ENCODE peak calls at places on chromosome 9, in ten cellular contexts. B is upper lobe of right lung; S is HepG2; J is pancreas; N is right cardiac atrium; O is CD8-positive, alpha-beta T cell; D is A549; E is GM23338; L is CD4-positive, CD25-positive, alpha-beta regulatory T cell; Q is gastrocnemius medialis. U is an unnamed sample.

GRCh38 chr9:119509291-119509905 is 140.2 kb upstream of the BRINP1 start:
- ATAC-seq in B (no peak), S (no peak), J (no peak), N (no peak), O (no peak), D (no peak), E (no peak), L (no peak), Q (no peak), U (no peak)

GRCh38 chr9:98178874-98179850 is 13.3 kb downstream of the CORO2A start:
- ATAC-seq in B (peak; percentile 37), S (no peak), J (no peak), N (no peak), O (no peak), D (no peak), E (no peak), L (no peak), Q (no peak), U (no peak)

GRCh38 chr9:72211047-72211446 is 61.8 kb downstream of the GDA start:
- ATAC-seq in B (no peak), S (no peak), J (no peak), N (no peak), O (no peak), D (no peak), E (no peak), L (no peak), Q (no peak), U (no peak)

GRCh38 chr9:137680445-137681358 is 61.9 kb downstream of the EHMT1 start:
- ATAC-seq in B (peak; percentile 42), S (no peak), J (peak; percentile 65), N (peak; percentile 64), O (no peak), D (no peak), E (peak; percentile 3), L (no peak), Q (no peak), U (no peak)

GRCh38 chr9:70479880-70480291 is 65.4 kb upstream of the KLF9 start:
- ATAC-seq in B (peak; percentile 13), S (peak; percentile 50), J (peak; percentile 21), N (peak; percentile 38), O (no peak), D (no peak), E (peak; percentile 86), L (no peak), Q (peak; percentile 21), U (no peak)

GRCh38 chr9:4837768-4838546 is 45.2 kb downstream of the RCL1 start:
- ATAC-seq in B (peak; percentile 22), S (peak; percentile 54), J (no peak), N (peak; percentile 68), O (no peak), D (no peak), E (no peak), L (no peak), Q (peak; percentile 12), U (peak; percentile 27)

GRCh38 chr9:97847474-97848236 is 5.4 kb upstream of the FOXE1 start:
- ATAC-seq in B (no peak), S (peak; percentile 27), J (peak; percentile 28), N (no peak), O (no peak), D (peak; percentile 13), E (peak; percentile 53), L (no peak), Q (no peak), U (no peak)

GRCh38 chr9:23556459-23556858 is 269.6 kb downstream of the ELAVL2 start:
- ATAC-seq in B (no peak), S (no peak), J (no peak), N (no peak), O (no peak), D (no peak), E (no peak), L (no peak), Q (no peak), U (no peak)

GRCh38 chr9:22030101-22030598 is 21.0 kb upstream of the CDKN2B start:
- ATAC-seq in B (peak; percentile 92), S (no peak), J (peak; percentile 86), N (peak; percentile 77), O (no peak), D (no peak), E (no peak), L (no peak), Q (peak; percentile 69), U (peak; percentile 57)

GRCh38 chr9:74528207-74528606 is 31.1 kb downstream of the RORB start:
- ATAC-seq in B (no peak), S (no peak), J (no peak), N (no peak), O (no peak), D (no peak), E (no peak), L (no peak), Q (no peak), U (no peak)

GRCh38 chr9:127858041-127858512 is 3.6 kb upstream of the ENG start:
- ATAC-seq in B (no peak), S (peak; percentile 11), J (peak; percentile 68), N (peak; percentile 14), O (no peak), D (no peak), E (no peak), L (no peak), Q (no peak), U (peak; percentile 17)

GRCh38 chr9:81620009-81620405 is 69.3 kb downstream of the TLE1 start:
- ATAC-seq in B (no peak), S (no peak), J (no peak), N (no peak), O (no peak), D (no peak), E (no peak), L (no peak), Q (no peak), U (no peak)

GRCh38 chr9:100602302-100602930 is 24.5 kb downstream of the CAVIN4 start:
- ATAC-seq in B (peak; percentile 56), S (peak; percentile 48), J (peak; percentile 67), N (no peak), O (no peak), D (peak; percentile 66), E (peak; percentile 13), L (no peak), Q (peak; percentile 55), U (no peak)

GRCh38 chr9:109040571-109040970 is 27.3 kb upstream of the CTNNAL1 start:
- ATAC-seq in B (no peak), S (no peak), J (no peak), N (no peak), O (no peak), D (no peak), E (no peak), L (no peak), Q (no peak), U (no peak)

GRCh38 chr9:70011366-70011765 is 32.3 kb upstream of the MAMDC2 start:
- ATAC-seq in B (no peak), S (no peak), J (no peak), N (no peak), O (no peak), D (no peak), E (no peak), L (no peak), Q (no peak), U (no peak)

GRCh38 chr9:129724456-129725190 is 28.2 kb downstream of the PTGES start:
- ATAC-seq in B (no peak), S (no peak), J (no peak), N (no peak), O (no peak), D (no peak), E (no peak), L (no peak), Q (no peak), U (no peak)
- H3K27ac ChIP-seq in B (no peak overlapping the region), S (no peak overlapping the region), J (no peak overlapping the region), N (no peak overlapping the region), O (no peak overlapping the region), D (no peak overlapping the region), E (no peak overlapping the region), L (no peak overlapping the region), Q (no peak overlapping the region), U (no peak overlapping the region)

DNA sequence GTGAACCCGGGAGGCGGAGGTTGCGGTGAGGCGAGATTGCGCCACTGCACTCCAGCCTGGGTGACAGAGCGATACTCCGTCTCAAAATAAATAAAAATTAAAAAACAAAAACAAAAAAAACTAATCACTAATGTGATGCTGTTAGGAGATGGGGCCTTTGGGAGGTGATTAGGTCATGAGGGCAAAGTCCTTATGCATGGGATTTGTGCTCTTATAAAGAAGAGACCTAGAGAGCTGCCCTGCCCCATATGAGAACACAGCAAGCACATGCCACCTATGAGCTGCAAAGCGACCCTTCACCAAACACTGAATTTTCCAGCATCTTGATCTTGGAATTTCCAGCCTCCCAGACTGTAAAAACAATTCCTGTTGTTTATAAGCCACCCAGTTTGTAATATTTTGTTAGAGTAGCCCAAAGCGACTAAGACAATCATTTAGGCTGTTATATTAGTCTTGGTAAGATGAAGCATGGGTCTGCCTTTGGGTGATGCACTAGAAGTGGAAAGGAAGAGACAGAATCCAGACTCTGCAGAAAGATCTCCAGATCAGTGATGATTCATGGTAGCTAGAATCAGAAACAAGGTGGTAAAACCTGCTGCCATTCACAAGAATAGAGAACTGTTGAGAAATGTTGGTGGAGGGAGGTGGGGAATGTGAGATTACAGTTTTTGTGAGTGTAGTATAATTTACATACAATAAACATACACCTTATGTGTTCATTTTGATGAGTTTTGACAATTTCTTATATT is 26.2 kb downstream of the GPR21 start:
- ATAC-seq in B (no peak), S (peak; percentile 46), J (no peak), N (no peak), O (no peak), D (no peak), E (no peak), L (no peak), Q (no peak), U (no peak)
- H3K4me3 ChIP-seq in B (no peak overlapping the region), S (no peak overlapping the region), J (no peak overlapping the region), N (no peak overlapping the region), O (no peak overlapping the region), D (no peak overlapping the region), E (no peak overlapping the region), L (no peak overlapping the region), Q (no peak overlapping the region), U (no peak overlapping the region)

GRCh38 chr9:77820293-77820954 is 172.3 kb upstream of the GNA14 start:
- ATAC-seq in B (no peak), S (no peak), J (no peak), N (peak; percentile 25), O (no peak), D (peak; percentile 88), E (no peak), L (peak; percentile 25), Q (peak; percentile 49), U (no peak)
- H3K27ac ChIP-seq in B (no peak overlapping the region), S (no peak overlapping the region), J (no peak overlapping the region), N (no peak overlapping the region), O (no peak overlapping the region), D (peak overlapping the region; percentile 75), E (no peak overlapping the region), L (no peak overlapping the region), Q (peak overlapping the region; percentile 1), U (no peak overlapping the region)

DNA sequence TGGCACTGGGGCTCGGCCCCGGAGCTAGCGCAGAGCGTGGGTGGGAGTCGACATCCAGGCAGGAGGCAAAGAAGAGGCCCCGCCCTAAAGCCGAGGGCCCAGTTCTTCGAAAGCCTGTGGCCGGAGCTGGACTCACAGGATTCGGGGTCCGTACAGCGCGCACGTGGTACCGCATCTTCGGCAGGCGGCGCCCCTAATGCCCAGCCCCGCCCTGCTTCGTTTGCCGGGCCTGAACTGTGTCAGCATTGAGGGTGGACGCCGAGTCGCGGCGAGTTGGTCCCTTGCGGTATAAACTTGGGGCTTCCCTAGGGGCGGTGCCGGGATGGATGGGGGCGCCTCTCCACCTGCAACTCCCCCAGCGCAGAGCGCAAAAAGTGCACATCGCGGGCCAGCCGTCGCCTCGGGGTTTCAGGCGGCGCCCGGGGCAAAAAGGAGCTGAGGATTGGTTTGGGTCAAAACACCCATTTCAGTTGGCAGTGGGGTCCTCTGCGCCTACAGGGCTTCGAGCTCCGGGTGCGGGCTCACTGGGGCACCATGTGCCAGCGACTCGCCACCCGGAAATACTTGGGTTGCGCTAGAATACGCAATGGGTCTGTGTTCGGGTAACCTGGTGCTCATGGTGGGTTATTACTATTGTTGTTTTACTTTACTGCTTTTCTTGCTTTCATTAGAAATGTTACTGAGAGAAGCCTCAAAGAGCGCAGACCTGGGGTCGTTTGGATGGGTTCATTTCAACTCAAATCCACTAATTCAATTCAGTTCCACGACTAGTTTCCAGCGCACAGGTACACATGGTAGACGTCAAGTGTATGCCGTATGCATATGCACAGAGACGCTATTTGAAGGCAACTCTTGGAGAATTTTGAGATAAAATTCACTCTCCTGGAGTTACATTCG is 3.9 kb upstream of the PAX5 start:
- ATAC-seq in B (peak; percentile 25), S (no peak), J (peak; percentile 12), N (peak; percentile 42), O (no peak), D (no peak), E (peak; percentile 30), L (no peak), Q (no peak), U (no peak)
- H3K4me3 ChIP-seq in B (peak overlapping the region; percentile 56), S (no peak overlapping the region), J (peak overlapping the region; percentile 33), N (peak overlapping the region; percentile 65), O (peak overlapping the region; percentile 41), D (no peak overlapping the region), E (peak overlapping the region; percentile 72), L (peak overlapping the region; percentile 82), Q (peak overlapping the region; percentile 89), U (peak overlapping the region; percentile 59)

U was measured in gastroesophageal sphincter.